ENCODE peak calls at places on chromosomes 12 and 14, in four cellular contexts. R is A549, H is ovary, K is suprapubic skin. X is an unnamed sample.

GRCh38 chr12:19058235-19059021 is 71.1 kb upstream of the PLEKHA5 start:
- DNase-seq in R (no peak), K (no peak), H (no peak), X (no peak)

GRCh38 chr12:16198884-16199283 is 78.6 kb downstream of the SLC15A5 start:
- DNase-seq in R (no peak), H (no peak), K (no peak), X (no peak)

GRCh38 chr12:16588812-16589211 is 17.1 kb downstream of the LMO3 start:
- DNase-seq in K (no peak), R (no peak), H (no peak), X (no peak)

GRCh38 chr14:104895207-104895785 is 29.4 kb upstream of the PLD4 start:
- DNase-seq in H (peak), K (no peak), R (no peak), X (no peak)

GRCh38 chr12:122171399-122171798 is 2.6 kb downstream of the IL31 start:
- DNase-seq in K (no peak), H (no peak), R (no peak), X (no peak)

GRCh38 chr14:95291859-95292542 is 27.7 kb downstream of the CLMN start:
- DNase-seq in R (peak), H (no peak), K (peak), X (no peak)

GRCh38 chr12:15356831-15357456 is 34.6 kb downstream of the PTPRO start:
- DNase-seq in R (no peak), H (no peak), K (no peak), X (no peak)

GRCh38 chr14:100199240-100199860 is 39.6 kb upstream of the YY1 start:
- DNase-seq in K (no peak), H (no peak), R (no peak), X (no peak)

GRCh38 chr14:21626491-21627230 is 8.1 kb downstream of the OR10G2 start:
- DNase-seq in H (no peak), K (no peak), R (no peak), X (no peak)

GRCh38 chr14:85087201-85087600 is 442.7 kb upstream of the FLRT2 start:
- DNase-seq in R (no peak), H (no peak), K (no peak), X (no peak)

GRCh38 chr12:58777815-58778214 is 142.5 kb downstream of the LRIG3 start:
- DNase-seq in H (no peak), R (no peak), K (no peak), X (no peak)

GRCh38 chr14:71554323-71554722 is 377.9 kb upstream of the RGS6 start:
- DNase-seq in K (no peak), R (no peak), H (no peak), X (no peak)

GRCh38 chr14:101876539-101876938 is 87.8 kb upstream of the DYNC1H1 start:
- DNase-seq in K (peak), H (no peak), R (no peak), X (peak)

GRCh38 chr14:58833634-58834378 is 196.0 kb downstream of the DACT1 start:
- DNase-seq in H (no peak), R (no peak), K (no peak), X (no peak)

GRCh38 chr12:76878045-76878898 is 547 bp downstream of the CSRP2 start:
- DNase-seq in K (peak), H (no peak), R (peak), X (no peak)

GRCh38 chr14:34711169-34711568 is 3.2 kb downstream of the CFL2 start:
- DNase-seq in K (no peak), R (peak), H (no peak), X (no peak)

GRCh38 chr12:121958521-121959240 is 40.3 kb downstream of the CFAP251 start:
- DNase-seq in K (no peak), H (no peak), R (no peak), X (no peak)

GRCh38 chr14:69643430-69644200 is 32.2 kb downstream of the SUSD6 start:
- DNase-seq in H (peak), R (peak), K (no peak), X (no peak)

GRCh38 chr14:83632375-83632774 is 1897.6 kb upstream of the FLRT2 start:
- DNase-seq in R (no peak), K (no peak), H (no peak), X (no peak)

GRCh38 chr12:130752692-130753230 is 36.7 kb upstream of the RIMBP2 start:
- DNase-seq in K (no peak), H (no peak), R (no peak), X (no peak)

GRCh38 chr12:2682301-2683282 is 112.2 kb upstream of the FKBP4 start:
- DNase-seq in R (peak), K (no peak), H (no peak), X (no peak)

GRCh38 chr12:59484575-59484974 is 111.3 kb upstream of the SLC16A7 start:
- DNase-seq in H (no peak), R (no peak), K (no peak), X (no peak)

GRCh38 chr14:56159066-56159465 is 40.9 kb downstream of the PELI2 start:
- DNase-seq in H (no peak), K (no peak), R (no peak), X (no peak)

GRCh38 chr14:89748004-89748403 is 206.5 kb downstream of the EFCAB11 start:
- DNase-seq in R (no peak), K (no peak), H (no peak), X (no peak)

GRCh38 chr12:123150273-123150803 is 552 bp downstream of the PITPNM2 start:
- DNase-seq in R (peak), K (peak), H (peak), X (no peak)

GRCh38 chr12:21659383-21659782 is 1.7 kb upstream of the LDHB start:
- DNase-seq in H (no peak), K (no peak), R (peak), X (no peak)

GRCh38 chr14:77290705-77291104 is 19.7 kb upstream of the NGB start:
- DNase-seq in K (no peak), R (no peak), H (no peak), X (no peak)

GRCh38 chr12:27525373-27525772 is 1.4 kb downstream of the PPFIBP1 start:
- DNase-seq in R (peak), H (no peak), K (no peak), X (no peak)

GRCh38 chr12:122980192-122981035 is at the start of gene ARL6IP4:
- DNase-seq in K (peak), H (peak), R (peak), X (no peak)

DNA sequence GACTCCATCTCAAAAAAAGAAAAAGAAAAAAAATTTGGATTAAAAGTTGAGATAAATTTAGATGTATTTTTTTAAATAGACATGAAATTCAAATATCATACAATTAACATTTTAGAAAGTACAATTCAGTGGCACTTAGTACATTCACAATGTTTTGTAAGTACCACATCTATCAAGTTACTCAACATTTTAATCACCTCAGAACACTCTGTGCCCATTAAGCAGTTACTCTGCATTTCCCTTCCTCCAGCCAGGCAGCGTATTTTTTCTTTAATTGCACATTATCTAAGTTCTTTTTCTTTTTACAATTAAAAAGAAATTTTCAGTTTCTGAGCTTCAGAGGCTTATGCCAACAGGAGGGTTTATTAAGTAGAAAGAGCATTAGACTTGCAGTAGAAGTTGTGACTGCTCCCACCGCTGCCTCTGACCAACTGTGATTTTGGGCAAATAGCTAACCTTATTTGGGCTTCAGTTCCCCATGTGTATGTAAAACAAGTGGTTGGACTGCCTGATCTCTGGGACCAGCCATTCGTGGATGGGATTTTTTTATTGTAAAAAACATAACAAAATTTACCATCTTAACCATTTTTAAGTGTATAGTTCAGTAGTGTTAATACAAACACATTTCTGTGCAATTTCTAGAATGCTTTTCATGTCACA is 65.7 kb downstream of the WNK1 start:
- DNase-seq in H (no peak), R (no peak), K (no peak), X (no peak)
- TF ChIP-seq POLR2A in H (no peak), R (no peak), K (no peak), X (no peak)

GRCh38 chr14:30580616-30581282 is 21.8 kb downstream of the G2E3 start:
- DNase-seq in H (no peak), K (no peak), R (no peak), X (no peak)
- TF ChIP-seq CTCF in H (no peak), K (no peak), R (no peak), X (no peak)

DNA sequence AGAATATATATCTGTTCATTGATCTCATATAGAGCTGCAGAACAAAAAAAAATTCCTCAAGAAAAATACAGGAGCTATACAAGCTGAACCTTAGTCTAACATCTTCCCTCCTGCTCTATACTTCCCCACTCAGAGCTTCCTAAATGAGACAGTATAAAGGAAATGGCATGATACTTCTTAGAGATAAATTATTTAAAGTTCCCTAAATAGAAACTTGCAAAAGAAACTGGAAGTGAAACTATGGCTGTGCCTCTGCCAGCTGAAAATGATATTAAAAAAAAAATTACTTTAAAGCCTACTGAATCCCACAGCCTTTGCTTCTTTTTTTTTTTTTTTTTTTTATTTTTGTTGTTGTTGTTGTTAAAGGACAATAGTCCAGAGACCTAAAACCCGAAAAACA is 11.6 kb upstream of the NEK9 start:
- DNase-seq in K (no peak), H (no peak), R (no peak), X (no peak)
- H3K4me3 ChIP-seq in K (no peak), H (no peak), R (no peak), X (no peak)

GRCh38 chr14:102955636-102956035 is 33.2 kb downstream of the AMN start:
- DNase-seq in H (no peak), R (no peak), K (no peak), X (no peak)

GRCh38 chr14:102953100-102953499 is 30.6 kb downstream of the AMN start:
- DNase-seq in R (no peak), K (no peak), H (no peak), X (no peak)

GRCh38 chr14:102951799-102952198 is 29.3 kb downstream of the AMN start:
- DNase-seq in K (no peak), R (no peak), H (no peak), X (no peak)

GRCh38 chr14:102952276-102952675 is 29.8 kb downstream of the AMN start:
- DNase-seq in K (no peak), R (no peak), H (no peak), X (no peak)

GRCh38 chr14:102954081-102954789 is 31.8 kb downstream of the AMN start:
- DNase-seq in R (no peak), H (no peak), K (no peak), X (no peak)
- TF ChIP-seq POLR2A in R (no peak), H (no peak), K (no peak), X (no peak)

GRCh38 chr12:124466200-124467128 is 100.9 kb downstream of the NCOR2 start:
- DNase-seq in H (no peak), K (peak), R (peak), X (peak)
- TF ChIP-seq CTCF in H (no peak), K (no peak), R (no peak), X (no peak)

GRCh38 chr12:110557300-110557699 is 25.8 kb downstream of the PPTC7 start:
- DNase-seq in H (no peak), K (no peak), R (no peak), X (no peak)

GRCh38 chr12:110554184-110554583 is 28.9 kb downstream of the PPTC7 start:
- DNase-seq in H (no peak), K (no peak), R (no peak), X (no peak)

GRCh38 chr12:110556705-110557104 is 26.4 kb downstream of the PPTC7 start:
- DNase-seq in H (no peak), K (no peak), R (no peak), X (no peak)

GRCh38 chr12:110560048-110560447 is 23.1 kb downstream of the PPTC7 start:
- DNase-seq in R (no peak), K (no peak), H (no peak), X (no peak)

GRCh38 chr12:110555509-110556406 is 27.4 kb downstream of the PPTC7 start:
- DNase-seq in H (no peak), K (no peak), R (no peak), X (no peak)
- H3K4me3 ChIP-seq in H (no peak), K (no peak), R (no peak), X (no peak)